ENCODE peak calls at places on chromosome 15, in eight cellular contexts. U is cardiac muscle cell; F is ovary; T is ascending aorta; P is hepatocyte; V is HCT116; G is body of pancreas; J is CD8-positive, alpha-beta memory T cell. D is an unnamed sample. For H3K4me1 and H3K36me3, the result is how much of the 10 kb centered on the place peaks cover.

GRCh38 chr15:92638709-92639365 is 16.7 kb downstream of the FAM174B start:
- DNase-seq in G (peak), V (no peak), F (peak), U (no peak), J (no peak), P (no peak), T (peak), D (no peak)

GRCh38 chr15:79065744-79066376 is 24.7 kb downstream of the RASGRF1 start:
- DNase-seq in T (no peak), P (no peak), U (no peak), V (no peak), J (no peak), G (peak), F (no peak), D (no peak)

GRCh38 chr15:32091505-32092380 is 61.4 kb downstream of the CHRNA7 start:
- DNase-seq in F (no peak), T (no peak), V (no peak), J (no peak), P (no peak), U (no peak), G (no peak), D (no peak)

GRCh38 chr15:36756707-36757106 is 177.3 kb downstream of the CDIN1 start:
- DNase-seq in T (no peak), U (no peak), P (no peak), G (no peak), J (no peak), V (no peak), F (no peak), D (no peak)

GRCh38 chr15:68391084-68391483 is 40.9 kb downstream of the ITGA11 start:
- DNase-seq in F (peak), J (no peak), P (no peak), T (peak), G (no peak), V (no peak), U (no peak), D (no peak)

GRCh38 chr15:68411735-68412134 is 20.2 kb downstream of the ITGA11 start:
- DNase-seq in G (no peak), F (no peak), U (no peak), J (no peak), T (peak), V (no peak), P (no peak), D (peak)

GRCh38 chr15:27479232-27480140 is 508.5 kb downstream of the GABRG3 start:
- DNase-seq in F (no peak), P (no peak), V (no peak), G (no peak), T (no peak), J (no peak), U (no peak), D (no peak)

GRCh38 chr15:80152896-80153876 is at the start of gene FAH:
- DNase-seq in P (no peak), T (no peak), U (peak), J (peak), G (peak), V (no peak), F (peak), D (no peak)

GRCh38 chr15:88658972-88659931 is 20.4 kb downstream of the ISG20 start:
- DNase-seq in F (no peak), G (no peak), J (no peak), U (no peak), P (no peak), V (peak), T (no peak), D (peak)

GRCh38 chr15:95365615-95366107 is 964.8 kb upstream of the NR2F2 start:
- DNase-seq in T (no peak), G (no peak), F (peak), U (no peak), P (peak), V (no peak), J (no peak), D (no peak)

GRCh38 chr15:58546635-58547627 is 115.1 kb downstream of the LIPC start:
- DNase-seq in G (peak), J (no peak), T (peak), P (no peak), V (peak), F (peak), U (peak), D (peak)

GRCh38 chr15:38991126-38991525 is 426.5 kb upstream of the RASGRP1 start:
- DNase-seq in T (no peak), V (peak), G (no peak), P (peak), J (no peak), F (no peak), U (peak), D (no peak)

GRCh38 chr15:82306791-82307713 is 42.2 kb downstream of the GOLGA6L10 start:
- DNase-seq in G (no peak), V (no peak), J (no peak), F (no peak), P (no peak), T (peak), U (no peak), D (no peak)

GRCh38 chr15:62118446-62118964 is 46.6 kb downstream of the C2CD4B start:
- DNase-seq in P (no peak), V (no peak), T (no peak), F (no peak), J (no peak), U (peak), G (no peak), D (no peak)

GRCh38 chr15:52178765-52179164 is 12.4 kb downstream of the GNB5 start:
- DNase-seq in F (peak), U (no peak), P (no peak), G (peak), V (no peak), J (no peak), T (no peak), D (no peak)

GRCh38 chr15:81006124-81006523 is 5.4 kb downstream of the TLNRD1 start:
- DNase-seq in V (no peak), U (no peak), F (no peak), P (no peak), G (no peak), T (no peak), J (no peak), D (no peak)

GRCh38 chr15:64634576-64635485 is 140.6 kb downstream of the RBPMS2 start:
- DNase-seq in G (peak), J (no peak), F (no peak), P (peak), T (no peak), V (no peak), U (peak), D (no peak)

GRCh38 chr15:84747423-84748273 is 744 bp upstream of the ZNF592 start:
- DNase-seq in U (peak), J (peak), V (no peak), T (peak), P (peak), F (peak), G (peak), D (peak)

GRCh38 chr15:78540135-78540954 is at the start of gene PSMA4:
- DNase-seq in T (peak), V (peak), F (peak), J (peak), U (peak), G (peak), P (peak), D (peak)

GRCh38 chr15:76057332-76058000 is 2.3 kb upstream of the TMEM266 start:
- DNase-seq in V (no peak), T (no peak), P (peak), G (peak), F (no peak), U (peak), J (peak), D (peak)

GRCh38 chr15:55403531-55403930 is 4.6 kb downstream of the CCPG1 start:
- DNase-seq in G (no peak), V (no peak), U (no peak), T (no peak), P (peak), J (no peak), F (no peak), D (no peak)

GRCh38 chr15:89206908-89207331 is 14.5 kb downstream of the RLBP1 start:
- DNase-seq in G (peak), U (peak), J (peak), T (peak), V (peak), F (peak), P (peak), D (peak)

GRCh38 chr15:79171320-79172031 is 80.9 kb upstream of the RASGRF1 start:
- DNase-seq in V (no peak), G (no peak), F (no peak), T (peak), U (no peak), P (no peak), J (no peak), D (no peak)

GRCh38 chr15:25416693-25417092 is 22.1 kb downstream of the UBE3A start:
- DNase-seq in U (no peak), F (no peak), J (no peak), G (no peak), P (no peak), V (no peak), T (no peak), D (no peak)

GRCh38 chr15:93500155-93500554 is 411.1 kb upstream of the RGMA start:
- DNase-seq in G (no peak), V (no peak), T (no peak), F (no peak), P (no peak), J (no peak), U (no peak), D (no peak)

GRCh38 chr15:64348455-64348854 is 7.5 kb downstream of the CSNK1G1 start:
- DNase-seq in J (no peak), T (no peak), F (no peak), G (no peak), V (no peak), P (no peak), U (no peak), D (no peak)

GRCh38 chr15:58732620-58733363 is 16.7 kb downstream of the ADAM10 start:
- DNase-seq in P (no peak), U (no peak), V (no peak), J (no peak), T (no peak), G (no peak), F (no peak), D (no peak)

GRCh38 chr15:98937413-98938104 is 70.0 kb downstream of the PGPEP1L start:
- DNase-seq in T (no peak), V (no peak), J (no peak), F (no peak), U (no peak), G (no peak), P (no peak), D (no peak)

GRCh38 chr15:99618941-99619411 is 53.2 kb downstream of the MEF2A start:
- DNase-seq in J (no peak), V (no peak), T (no peak), P (peak), G (no peak), F (no peak), U (peak), D (no peak)

GRCh38 chr15:58597943-58598828 is 151.3 kb downstream of the ADAM10 start:
- DNase-seq in P (no peak), T (no peak), G (no peak), U (no peak), F (no peak), J (no peak), V (no peak), D (no peak)

GRCh38 chr15:84810073-84810840 is 6.9 kb upstream of the ALPK3 start:
- DNase-seq in F (no peak), P (no peak), U (no peak), V (no peak), T (peak), J (no peak), G (no peak), D (no peak)

GRCh38 chr15:29883126-29883525 is 60.9 kb upstream of the TJP1 start:
- DNase-seq in J (no peak), P (no peak), V (no peak), F (no peak), U (peak), T (no peak), G (no peak), D (no peak)

GRCh38 chr15:100222349-100222715 is 119.4 kb downstream of the ADAMTS17 start:
- DNase-seq in U (no peak), P (no peak), F (no peak), J (no peak), T (no peak), G (no peak), V (no peak), D (no peak)

GRCh38 chr15:80138962-80139361 is 13.8 kb upstream of the FAH start:
- DNase-seq in P (no peak), V (no peak), G (no peak), J (no peak), F (no peak), T (no peak), U (no peak), D (no peak)

GRCh38 chr15:38072007-38072506 is 137.6 kb downstream of the TMCO5A start:
- DNase-seq in T (peak), P (no peak), J (no peak), U (no peak), F (no peak), G (no peak), V (no peak), D (no peak)

GRCh38 chr15:40334541-40334940 is 6.2 kb downstream of the CCDC9B start:
- DNase-seq in J (no peak), T (no peak), U (no peak), G (no peak), P (no peak), F (no peak), V (no peak), D (no peak)
- H3K4me1 ChIP-seq in J (under half), T (under half), U (half or more), G (half or more), P (under half), F (under half), V (under half), D (under half)

GRCh38 chr15:101390462-101390861 is 95.4 kb upstream of the SNRPA1 start:
- DNase-seq in J (no peak), P (no peak), V (no peak), U (no peak), T (no peak), F (no peak), G (no peak), D (no peak)

GRCh38 chr15:101390060-101390459 is 95.0 kb upstream of the SNRPA1 start:
- DNase-seq in U (no peak), F (no peak), J (no peak), P (no peak), T (no peak), V (no peak), G (no peak), D (no peak)

GRCh38 chr15:101393172-101393571 is 96.3 kb downstream of the PCSK6 start:
- DNase-seq in G (no peak), F (no peak), T (peak), U (no peak), P (no peak), V (no peak), J (no peak), D (no peak)

GRCh38 chr15:101391431-101391830 is 96.4 kb upstream of the SNRPA1 start:
- DNase-seq in U (no peak), V (no peak), T (no peak), P (no peak), F (no peak), G (no peak), J (no peak), D (no peak)

DNA sequence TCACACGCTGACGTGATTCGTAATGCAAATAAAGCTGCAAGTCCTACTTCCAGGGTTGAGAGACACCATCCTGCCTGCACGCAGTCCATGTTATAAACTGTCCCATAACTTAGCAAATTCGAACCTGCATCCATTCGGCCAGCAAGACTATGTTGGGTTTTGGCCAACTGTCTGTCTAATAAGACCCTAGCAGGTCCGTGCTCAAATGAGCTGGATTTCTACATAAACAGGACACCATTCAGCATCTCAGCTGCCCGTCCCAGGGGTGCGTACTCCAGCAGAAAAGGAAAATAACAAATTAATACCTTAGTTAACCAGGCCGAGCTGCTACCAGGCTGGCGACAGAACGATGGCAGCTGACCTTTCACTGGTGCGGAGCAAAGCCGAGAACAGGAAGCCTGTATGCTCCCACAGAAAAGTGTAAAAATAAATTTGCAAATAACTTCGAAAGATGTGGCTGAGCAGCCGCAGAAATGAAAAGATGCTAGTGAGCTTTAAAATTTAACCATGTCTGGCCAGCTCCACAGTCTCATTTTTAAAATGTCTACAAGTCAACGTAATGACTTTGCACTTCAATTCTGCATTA is 97.0 kb upstream of the SNRPA1 start:
- DNase-seq in F (no peak), V (no peak), U (no peak), G (no peak), P (no peak), J (no peak), T (no peak), D (no peak)
- H3K36me3 ChIP-seq in F (under half), V (under half), U (under half), G (under half), P (under half), J (under half), T (under half), D (under half)

DNA sequence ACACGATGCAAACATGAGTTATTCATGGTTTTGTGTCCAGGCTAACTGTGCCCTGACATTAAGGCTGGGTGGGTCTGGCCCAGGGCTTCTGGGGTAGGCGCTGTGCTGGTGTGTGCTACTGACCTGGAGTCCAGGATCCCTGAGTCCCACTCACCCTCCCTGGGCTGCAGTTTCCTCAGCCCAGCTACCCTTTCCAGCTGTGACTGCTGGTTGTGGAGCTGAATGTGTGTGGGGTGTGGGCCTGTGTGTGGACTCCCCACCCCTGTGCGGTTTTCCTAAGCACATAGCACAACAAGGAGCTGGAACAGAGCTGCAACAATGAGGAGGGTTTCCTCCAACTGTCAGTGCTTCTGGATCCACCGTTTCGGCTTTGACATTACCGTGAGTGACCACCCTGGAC is 38.0 kb downstream of the SMAD3 start:
- DNase-seq in T (no peak), F (no peak), U (no peak), G (no peak), V (no peak), P (no peak), J (no peak), D (no peak)
- H3K4me1 ChIP-seq in T (under half), F (under half), U (under half), G (half or more), V (half or more), P (under half), J (half or more), D (under half)

GRCh38 chr15:42547926-42548257 is 701 bp downstream of the LRRC57 start:
- DNase-seq in T (no peak), V (no peak), F (no peak), P (no peak), G (no peak), J (no peak), U (no peak), D (no peak)

GRCh38 chr15:42549782-42550392 is 1.2 kb downstream of the HAUS2 start:
- DNase-seq in V (no peak), P (no peak), T (no peak), F (no peak), G (no peak), U (no peak), J (no peak), D (no peak)

GRCh38 chr15:42549052-42549491 is 434 bp downstream of the HAUS2 start:
- DNase-seq in U (peak), G (peak), J (no peak), F (no peak), V (no peak), P (peak), T (no peak), D (peak)

GRCh38 chr15:42548258-42549051 is at the start of the genes HAUS2 and LRRC57:
- DNase-seq in U (peak), J (peak), G (peak), T (peak), V (peak), F (peak), P (peak), D (peak)

DNA sequence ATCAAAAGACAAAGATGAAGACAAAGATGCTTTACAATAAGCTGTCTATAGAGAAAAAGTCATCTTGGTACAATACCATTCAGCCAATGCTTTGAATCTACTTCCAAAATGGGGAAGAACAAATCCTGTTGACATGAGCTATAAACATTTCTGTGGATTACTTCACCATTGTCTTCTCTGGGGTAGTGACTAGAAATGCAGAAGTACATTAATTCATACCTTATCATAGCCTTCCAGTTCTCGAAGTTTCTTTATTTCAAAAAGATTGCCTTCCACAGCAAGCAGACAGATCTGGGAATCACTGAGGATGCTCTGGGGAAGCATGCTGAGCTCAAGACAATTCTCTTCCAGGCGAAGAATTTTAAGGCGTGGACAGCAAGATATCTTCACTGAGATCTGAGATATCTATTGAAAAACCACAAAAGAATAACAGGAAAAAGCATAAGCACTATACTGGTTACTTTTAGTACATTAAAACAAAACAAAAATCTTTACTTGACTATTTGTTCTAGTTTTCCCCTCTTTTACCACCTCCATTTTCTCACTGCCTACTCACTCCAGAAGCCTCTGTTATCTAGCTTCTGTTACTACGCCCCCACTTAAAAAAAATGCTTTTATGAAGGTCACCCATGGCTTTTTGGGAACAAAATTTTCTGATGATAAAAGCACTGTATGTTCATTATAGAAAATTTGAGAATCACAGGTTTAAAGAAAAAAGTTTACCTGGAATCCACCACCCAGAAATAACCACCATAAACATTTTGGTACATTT is 3.5 kb downstream of the LRRC57 start:
- DNase-seq in U (no peak), P (no peak), V (no peak), T (no peak), G (no peak), F (no peak), J (no peak), D (no peak)
- H3K36me3 ChIP-seq in U (under half), P (under half), V (under half), T (under half), G (under half), F (under half), J (under half), D (under half)

DNA sequence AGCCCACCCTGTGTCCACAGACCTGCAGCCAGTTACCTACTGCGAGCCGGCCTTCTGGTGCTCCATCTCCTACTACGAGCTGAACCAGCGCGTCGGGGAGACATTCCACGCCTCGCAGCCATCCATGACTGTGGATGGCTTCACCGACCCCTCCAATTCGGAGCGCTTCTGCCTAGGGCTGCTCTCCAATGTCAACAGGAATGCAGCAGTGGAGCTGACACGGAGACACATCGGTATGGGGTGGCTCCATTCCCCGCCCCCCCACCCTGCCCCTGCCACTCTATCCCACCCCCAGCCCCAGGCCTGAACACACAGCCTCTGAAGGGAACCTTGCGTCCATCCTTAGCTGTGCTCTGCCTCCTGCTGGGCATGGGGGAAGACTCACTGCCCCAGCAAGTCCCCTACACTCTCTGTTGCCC is 73.2 kb downstream of the AAGAB start:
- DNase-seq in U (no peak), F (peak), V (no peak), P (no peak), J (no peak), G (no peak), T (no peak), D (peak)
- H3K4me1 ChIP-seq in U (under half), F (under half), V (under half), P (under half), J (under half), G (under half), T (under half), D (under half)

D was measured in testis.